ENCODE peak calls at places on chromosome 1, in nine cellular contexts. Z is PC-3, R is OCI-LY7, Y is PC-9, P is GM12878, B is mammary epithelial cell, J is GM23248, N is hepatocyte, O is IMR-90. L is an unnamed sample.

GRCh38 chr1:178528219-178528962 is 15.5 kb downstream of the TEX35 start:
- DNase-seq in Y (no peak), R (no peak), B (no peak), Z (no peak), O (no peak), N (no peak), J (no peak), P (no peak), L (no peak)

GRCh38 chr1:174359454-174359805 is 88.3 kb upstream of the GPR52 start:
- DNase-seq in B (no peak), P (no peak), Z (no peak), O (no peak), R (no peak), Y (no peak), N (no peak), J (no peak), L (no peak)

GRCh38 chr1:40309374-40310128 is 7.5 kb downstream of the COL9A2 start:
- DNase-seq in Z (no peak), P (no peak), R (no peak), N (no peak), J (no peak), O (no peak), Y (no peak), B (no peak), L (no peak)

GRCh38 chr1:8660455-8660854 is 157.0 kb downstream of the RERE start:
- DNase-seq in Z (peak; percentile 60), Y (no peak), N (peak; percentile 58), R (peak; percentile 29), P (no peak), J (peak; percentile 96), O (peak; percentile 94), B (peak; percentile 77), L (peak; percentile 60)

GRCh38 chr1:2314803-2315710 is 76.3 kb downstream of the MORN1 start:
- DNase-seq in P (no peak), R (peak; percentile 28), Y (no peak), J (peak; percentile 57), O (peak; percentile 39), N (peak; percentile 84), Z (peak; percentile 53), B (no peak), L (no peak)

GRCh38 chr1:204544321-204544720 is 28.1 kb downstream of the MDM4 start:
- DNase-seq in Z (peak; percentile 42), R (no peak), Y (no peak), J (peak; percentile 49), B (peak; percentile 75), N (no peak), P (no peak), O (peak; percentile 54), L (no peak)

GRCh38 chr1:18174016-18174415 is 66.4 kb downstream of the IGSF21 start:
- DNase-seq in B (no peak), O (no peak), Z (no peak), J (no peak), Y (no peak), N (no peak), P (no peak), R (no peak), L (no peak)

GRCh38 chr1:20183876-20184275 is 2.0 kb upstream of the UBXN10 start:
- DNase-seq in R (no peak), B (no peak), P (no peak), O (no peak), N (peak; percentile 46), Z (no peak), Y (no peak), J (no peak), L (no peak)

GRCh38 chr1:240803151-240803550 is 191.2 kb upstream of the GREM2 start:
- DNase-seq in Y (no peak), O (peak; percentile 79), P (no peak), Z (peak; percentile 96), B (no peak), J (peak; percentile 82), R (no peak), N (no peak), L (no peak)

GRCh38 chr1:226441629-226442028 is 33.7 kb upstream of the PARP1 start:
- DNase-seq in J (no peak), P (no peak), Y (no peak), Z (no peak), R (no peak), N (no peak), O (no peak), B (no peak), L (no peak)

GRCh38 chr1:6260433-6260934 is 414 bp downstream of the GPR153 start:
- DNase-seq in B (peak; percentile 28), Z (no peak), N (peak; percentile 61), Y (no peak), P (no peak), R (no peak), J (peak; percentile 51), O (no peak), L (no peak)

GRCh38 chr1:27509127-27510080 is 19.4 kb upstream of the WASF2 start:
- DNase-seq in J (no peak), Y (no peak), O (no peak), N (no peak), Z (no peak), P (no peak), B (no peak), R (no peak), L (no peak)

GRCh38 chr1:212858461-212859265 is 588 bp downstream of the FLVCR1 start:
- DNase-seq in N (peak; percentile 45), O (peak; percentile 31), Y (peak; percentile 41), B (peak; percentile 48), P (no peak), J (peak; percentile 70), R (peak; percentile 49), Z (peak; percentile 47), L (no peak)

GRCh38 chr1:75470448-75470847 is 140.5 kb downstream of the SLC44A5 start:
- DNase-seq in Z (no peak), O (no peak), Y (no peak), B (no peak), J (no peak), R (no peak), P (no peak), N (no peak), L (no peak)

GRCh38 chr1:196078691-196079090 is 529.5 kb downstream of the KCNT2 start:
- DNase-seq in O (peak; percentile 18), Y (peak; percentile 39), J (peak; percentile 21), R (no peak), Z (peak; percentile 44), B (peak; percentile 55), P (no peak), N (no peak), L (no peak)

GRCh38 chr1:2523191-2523890 is 3.1 kb downstream of the PANK4 start:
- DNase-seq in J (no peak), B (no peak), Y (no peak), O (peak; percentile 66), Z (peak; percentile 54), N (no peak), P (no peak), R (no peak), L (no peak)

GRCh38 chr1:95196017-95196416 is 38.0 kb upstream of the RWDD3 start:
- DNase-seq in Z (no peak), O (no peak), R (no peak), N (no peak), J (no peak), B (no peak), Y (no peak), P (no peak), L (no peak)

GRCh38 chr1:2991753-2992495 is 29.3 kb upstream of the ACTRT2 start:
- DNase-seq in Z (no peak), R (no peak), Y (no peak), N (no peak), J (no peak), P (no peak), B (no peak), O (no peak), L (no peak)

GRCh38 chr1:54996869-54997710 is 1.6 kb upstream of the BSND start:
- DNase-seq in P (no peak), R (no peak), J (peak; percentile 39), O (no peak), Y (no peak), Z (no peak), B (no peak), N (peak; percentile 38), L (no peak)

GRCh38 chr1:114113801-114114750 is 39.6 kb downstream of the SYT6 start:
- DNase-seq in P (no peak), Z (peak; percentile 90), R (no peak), B (peak; percentile 14), N (no peak), O (peak; percentile 6), Y (peak; percentile 99), J (peak; percentile 17), L (peak; percentile 71)
- H2AFZ ChIP-seq in P (no peak overlapping the region), Z (peak overlapping the region; percentile 39), R (no peak overlapping the region), B (peak overlapping the region; percentile 43), N (no peak overlapping the region), O (peak overlapping the region; percentile 47), Y (peak overlapping the region; percentile 17), J (no peak overlapping the region), L (peak overlapping the region; percentile 66)

DNA sequence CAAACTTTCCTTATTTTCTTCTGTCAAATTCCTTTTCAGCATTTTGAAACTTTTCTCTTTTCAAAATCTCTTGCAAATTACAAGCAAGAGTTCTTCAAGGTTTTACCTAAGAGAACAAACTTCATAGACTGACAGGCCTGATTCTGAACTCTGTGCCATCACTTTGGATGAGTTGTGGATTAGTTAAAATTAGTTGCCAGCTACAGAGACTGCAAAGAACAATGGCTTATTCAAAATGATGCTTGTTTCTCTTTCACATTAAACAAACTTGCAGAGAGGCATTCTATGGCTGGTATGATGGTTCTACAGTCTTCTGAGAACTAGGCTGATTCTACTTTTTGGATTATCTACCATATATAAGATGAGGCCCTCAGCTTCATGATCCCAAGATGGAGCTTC is 3.8 kb downstream of the LRRC8B start:
- DNase-seq in J (no peak), P (no peak), R (no peak), N (no peak), B (no peak), O (no peak), Z (no peak), Y (no peak), L (no peak)
- H2AFZ ChIP-seq in J (no peak overlapping the region), P (no peak overlapping the region), R (no peak overlapping the region), N (no peak overlapping the region), B (no peak overlapping the region), O (no peak overlapping the region), Z (no peak overlapping the region), Y (no peak overlapping the region), L (no peak overlapping the region)

GRCh38 chr1:22341791-22342605 is 109.7 kb upstream of the ZBTB40 start:
- DNase-seq in Z (peak; percentile 40), J (peak; percentile 68), N (peak; percentile 81), O (peak; percentile 28), Y (no peak), R (no peak), B (no peak), P (no peak), L (no peak)
- H2AFZ ChIP-seq in Z (peak overlapping the region; percentile 37), J (peak overlapping the region; percentile 56), N (no peak overlapping the region), O (peak overlapping the region; percentile 47), Y (no peak overlapping the region), R (no peak overlapping the region), B (no peak overlapping the region), P (no peak overlapping the region), L (no peak overlapping the region)

GRCh38 chr1:186078245-186078644 is 296.8 kb downstream of the TPR start:
- DNase-seq in J (peak; percentile 4), N (no peak), O (no peak), B (no peak), R (no peak), P (peak; percentile 28), Z (peak; percentile 4), Y (no peak), L (no peak)

GRCh38 chr1:186079084-186079684 is 295.9 kb downstream of the TPR start:
- DNase-seq in Z (peak; percentile 30), B (no peak), P (no peak), O (no peak), N (no peak), J (no peak), Y (no peak), R (no peak), L (no peak)

GRCh38 chr1:186086583-186086982 is 288.5 kb downstream of the TPR start:
- DNase-seq in Y (no peak), B (no peak), R (no peak), Z (no peak), O (no peak), J (no peak), N (no peak), P (no peak), L (no peak)

GRCh38 chr1:186082235-186082937 is 292.7 kb downstream of the TPR start:
- DNase-seq in J (peak; percentile 53), Z (peak; percentile 96), B (peak; percentile 52), Y (peak; percentile 37), R (peak; percentile 92), N (peak; percentile 85), P (peak; percentile 71), O (peak; percentile 73), L (peak; percentile 35)
- H2AFZ ChIP-seq in J (no peak overlapping the region), Z (no peak overlapping the region), B (no peak overlapping the region), Y (no peak overlapping the region), R (peak overlapping the region; percentile 65), N (no peak overlapping the region), P (no peak overlapping the region), O (peak overlapping the region; percentile 82), L (no peak overlapping the region)